ENCODE peak calls at places on chromosomes 12 and 14, in nine cellular contexts. One of them, this sample, is unnamed.

GRCh38 chr12:6958609-6959375 is 7.6 kb downstream of the PTPN6 start:
- DNase-seq in left lung: peak
- DNase-seq in heart right ventricle: peak
- DNase-seq in tibial nerve: no peak
- DNase-seq in substantia nigra: no peak
- DNase-seq in CD8-positive, alpha-beta memory T cell: peak
- DNase-seq in CD4-positive, alpha-beta T cell: peak
- DNase-seq in testis: no peak
- DNase-seq in uterus: no peak
- DNase-seq in this sample: no peak

GRCh38 chr12:14607561-14607960 is 39.9 kb upstream of the PLBD1 start:
- DNase-seq in CD4-positive, alpha-beta T cell: no peak
- DNase-seq in heart right ventricle: no peak
- DNase-seq in uterus: no peak
- DNase-seq in left lung: no peak
- DNase-seq in tibial nerve: no peak
- DNase-seq in CD8-positive, alpha-beta memory T cell: no peak
- DNase-seq in substantia nigra: no peak
- DNase-seq in testis: no peak
- DNase-seq in this sample: no peak

GRCh38 chr12:58247633-58248032 is 306.3 kb downstream of the ATP23 start:
- DNase-seq in substantia nigra: no peak
- DNase-seq in heart right ventricle: no peak
- DNase-seq in left lung: no peak
- DNase-seq in uterus: no peak
- DNase-seq in testis: no peak
- DNase-seq in CD4-positive, alpha-beta T cell: no peak
- DNase-seq in CD8-positive, alpha-beta memory T cell: no peak
- DNase-seq in tibial nerve: no peak
- DNase-seq in this sample: no peak

GRCh38 chr14:83395321-83395720 is 1861.7 kb upstream of the SEL1L start:
- DNase-seq in left lung: no peak
- DNase-seq in CD4-positive, alpha-beta T cell: no peak
- DNase-seq in uterus: no peak
- DNase-seq in CD8-positive, alpha-beta memory T cell: no peak
- DNase-seq in heart right ventricle: no peak
- DNase-seq in testis: no peak
- DNase-seq in tibial nerve: no peak
- DNase-seq in substantia nigra: no peak
- DNase-seq in this sample: no peak

GRCh38 chr14:99131632-99132271 is 140.2 kb downstream of the BCL11B start:
- DNase-seq in heart right ventricle: no peak
- DNase-seq in CD8-positive, alpha-beta memory T cell: no peak
- DNase-seq in CD4-positive, alpha-beta T cell: no peak
- DNase-seq in substantia nigra: no peak
- DNase-seq in uterus: no peak
- DNase-seq in tibial nerve: peak
- DNase-seq in testis: no peak
- DNase-seq in left lung: no peak
- DNase-seq in this sample: no peak

GRCh38 chr12:76866146-76866545 is 12.7 kb downstream of the CSRP2 start:
- DNase-seq in heart right ventricle: no peak
- DNase-seq in CD8-positive, alpha-beta memory T cell: no peak
- DNase-seq in testis: no peak
- DNase-seq in uterus: no peak
- DNase-seq in CD4-positive, alpha-beta T cell: no peak
- DNase-seq in tibial nerve: no peak
- DNase-seq in left lung: no peak
- DNase-seq in substantia nigra: no peak
- DNase-seq in this sample: no peak

GRCh38 chr12:45215419-45216296 is at the start of gene ANO6:
- DNase-seq in CD8-positive, alpha-beta memory T cell: peak
- DNase-seq in CD4-positive, alpha-beta T cell: peak
- DNase-seq in substantia nigra: peak
- DNase-seq in left lung: peak
- DNase-seq in heart right ventricle: peak
- DNase-seq in uterus: peak
- DNase-seq in testis: peak
- DNase-seq in tibial nerve: peak
- DNase-seq in this sample: peak

GRCh38 chr14:89616425-89617141 is 199.6 kb upstream of the FOXN3 start:
- DNase-seq in substantia nigra: no peak
- DNase-seq in CD8-positive, alpha-beta memory T cell: peak
- DNase-seq in left lung: no peak
- DNase-seq in heart right ventricle: no peak
- DNase-seq in CD4-positive, alpha-beta T cell: peak
- DNase-seq in testis: no peak
- DNase-seq in tibial nerve: no peak
- DNase-seq in uterus: no peak
- DNase-seq in this sample: no peak

GRCh38 chr14:75264036-75264435 is 14.6 kb upstream of the FOS start:
- DNase-seq in tibial nerve: no peak
- DNase-seq in CD4-positive, alpha-beta T cell: no peak
- DNase-seq in substantia nigra: no peak
- DNase-seq in CD8-positive, alpha-beta memory T cell: no peak
- DNase-seq in testis: no peak
- DNase-seq in uterus: no peak
- DNase-seq in left lung: no peak
- DNase-seq in heart right ventricle: no peak
- DNase-seq in this sample: no peak

GRCh38 chr12:76568888-76569551 is 9.4 kb upstream of the OSBPL8 start:
- DNase-seq in left lung: no peak
- DNase-seq in heart right ventricle: no peak
- DNase-seq in substantia nigra: no peak
- DNase-seq in CD4-positive, alpha-beta T cell: no peak
- DNase-seq in CD8-positive, alpha-beta memory T cell: no peak
- DNase-seq in uterus: no peak
- DNase-seq in testis: no peak
- DNase-seq in tibial nerve: no peak
- DNase-seq in this sample: no peak

GRCh38 chr12:114434341-114434740 is 28.4 kb upstream of the TBX5 start:
- DNase-seq in uterus: no peak
- DNase-seq in heart right ventricle: no peak
- DNase-seq in substantia nigra: no peak
- DNase-seq in testis: no peak
- DNase-seq in CD8-positive, alpha-beta memory T cell: no peak
- DNase-seq in left lung: no peak
- DNase-seq in tibial nerve: no peak
- DNase-seq in CD4-positive, alpha-beta T cell: no peak
- DNase-seq in this sample: no peak

GRCh38 chr12:60148109-60148508 is 552.3 kb downstream of the SLC16A7 start:
- DNase-seq in testis: no peak
- DNase-seq in substantia nigra: no peak
- DNase-seq in left lung: no peak
- DNase-seq in tibial nerve: no peak
- DNase-seq in CD4-positive, alpha-beta T cell: no peak
- DNase-seq in heart right ventricle: no peak
- DNase-seq in CD8-positive, alpha-beta memory T cell: no peak
- DNase-seq in uterus: no peak
- DNase-seq in this sample: no peak

GRCh38 chr12:68746572-68747180 is 700 bp downstream of the SLC35E3 start:
- DNase-seq in substantia nigra: peak
- DNase-seq in tibial nerve: peak
- DNase-seq in CD8-positive, alpha-beta memory T cell: no peak
- DNase-seq in testis: peak
- DNase-seq in heart right ventricle: peak
- DNase-seq in left lung: peak
- DNase-seq in uterus: peak
- DNase-seq in CD4-positive, alpha-beta T cell: peak
- DNase-seq in this sample: no peak

GRCh38 chr12:613996-614726 is 49.1 kb downstream of the NINJ2 start:
- DNase-seq in left lung: no peak
- DNase-seq in CD4-positive, alpha-beta T cell: peak
- DNase-seq in uterus: no peak
- DNase-seq in substantia nigra: peak
- DNase-seq in tibial nerve: no peak
- DNase-seq in heart right ventricle: no peak
- DNase-seq in testis: peak
- DNase-seq in CD8-positive, alpha-beta memory T cell: peak
- DNase-seq in this sample: peak

GRCh38 chr12:42789808-42790760 is 200.5 kb upstream of the PRICKLE1 start:
- DNase-seq in substantia nigra: no peak
- DNase-seq in CD4-positive, alpha-beta T cell: no peak
- DNase-seq in CD8-positive, alpha-beta memory T cell: no peak
- DNase-seq in tibial nerve: no peak
- DNase-seq in left lung: no peak
- DNase-seq in heart right ventricle: no peak
- DNase-seq in uterus: no peak
- DNase-seq in testis: no peak
- DNase-seq in this sample: no peak

GRCh38 chr12:104604070-104604994 is 147.6 kb downstream of the CHST11 start:
- DNase-seq in CD8-positive, alpha-beta memory T cell: peak
- DNase-seq in uterus: peak
- DNase-seq in heart right ventricle: peak
- DNase-seq in left lung: no peak
- DNase-seq in substantia nigra: no peak
- DNase-seq in testis: peak
- DNase-seq in CD4-positive, alpha-beta T cell: peak
- DNase-seq in tibial nerve: peak
- DNase-seq in this sample: no peak

GRCh38 chr12:47812797-47813490 is 6.8 kb downstream of the HDAC7 start:
- DNase-seq in uterus: peak
- DNase-seq in testis: peak
- DNase-seq in heart right ventricle: peak
- DNase-seq in CD4-positive, alpha-beta T cell: peak
- DNase-seq in tibial nerve: peak
- DNase-seq in CD8-positive, alpha-beta memory T cell: peak
- DNase-seq in substantia nigra: peak
- DNase-seq in left lung: peak
- DNase-seq in this sample: peak

GRCh38 chr14:91048256-91048655 is 12.2 kb downstream of the RPS6KA5 start:
- DNase-seq in uterus: no peak
- DNase-seq in testis: no peak
- DNase-seq in tibial nerve: no peak
- DNase-seq in CD8-positive, alpha-beta memory T cell: no peak
- DNase-seq in left lung: no peak
- DNase-seq in CD4-positive, alpha-beta T cell: no peak
- DNase-seq in heart right ventricle: no peak
- DNase-seq in substantia nigra: no peak
- DNase-seq in this sample: no peak

DNA sequence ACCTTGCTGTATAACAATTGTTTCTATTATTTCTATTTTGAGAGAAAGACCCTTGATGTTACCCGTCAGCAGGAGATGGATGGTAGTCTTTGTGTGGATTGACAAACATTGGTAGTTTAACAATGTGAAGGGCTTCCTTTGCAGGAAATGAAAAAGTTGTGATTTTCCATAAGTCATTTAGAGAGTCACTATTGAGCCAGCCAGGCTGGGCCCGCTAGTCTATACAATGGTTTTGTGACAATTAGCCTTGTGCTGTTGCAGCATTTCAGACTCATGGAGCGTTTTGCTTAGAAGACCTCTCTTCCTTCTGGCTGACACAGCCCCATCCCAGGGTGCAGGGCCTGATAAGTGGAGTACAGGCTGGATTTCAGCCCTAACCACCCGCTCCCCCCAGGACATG is 18.3 kb upstream of the SLC38A2 start:
- DNase-seq in heart right ventricle: no peak
- DNase-seq in CD4-positive, alpha-beta T cell: no peak
- DNase-seq in left lung: no peak
- DNase-seq in uterus: no peak
- DNase-seq in CD8-positive, alpha-beta memory T cell: no peak
- DNase-seq in substantia nigra: no peak
- DNase-seq in testis: no peak
- DNase-seq in tibial nerve: no peak
- DNase-seq in this sample: no peak
- H3K27ac ChIP-seq in heart right ventricle: peak
- H3K27ac ChIP-seq in CD4-positive, alpha-beta T cell: no peak
- H3K27ac ChIP-seq in left lung: peak
- H3K27ac ChIP-seq in uterus: peak
- H3K27ac ChIP-seq in CD8-positive, alpha-beta memory T cell: no peak
- H3K27ac ChIP-seq in substantia nigra: no peak
- H3K27ac ChIP-seq in testis: peak
- H3K27ac ChIP-seq in tibial nerve: peak
- H3K27ac ChIP-seq in this sample: no peak

GRCh38 chr14:102746568-102747438 is 30.4 kb upstream of the TRAF3 start:
- DNase-seq in CD8-positive, alpha-beta memory T cell: no peak
- DNase-seq in substantia nigra: no peak
- DNase-seq in left lung: no peak
- DNase-seq in heart right ventricle: no peak
- DNase-seq in testis: no peak
- DNase-seq in uterus: no peak
- DNase-seq in CD4-positive, alpha-beta T cell: no peak
- DNase-seq in tibial nerve: no peak
- DNase-seq in this sample: no peak
- H3K27ac ChIP-seq in CD8-positive, alpha-beta memory T cell: no peak
- H3K27ac ChIP-seq in substantia nigra: no peak
- H3K27ac ChIP-seq in left lung: no peak
- H3K27ac ChIP-seq in heart right ventricle: no peak
- H3K27ac ChIP-seq in testis: no peak
- H3K27ac ChIP-seq in uterus: no peak
- H3K27ac ChIP-seq in CD4-positive, alpha-beta T cell: no peak
- H3K27ac ChIP-seq in tibial nerve: no peak
- H3K27ac ChIP-seq in this sample: no peak

GRCh38 chr14:69048456-69048855 is 69.4 kb upstream of the ACTN1 start:
- DNase-seq in CD8-positive, alpha-beta memory T cell: no peak
- DNase-seq in CD4-positive, alpha-beta T cell: peak
- DNase-seq in testis: peak
- DNase-seq in left lung: no peak
- DNase-seq in heart right ventricle: no peak
- DNase-seq in substantia nigra: no peak
- DNase-seq in uterus: no peak
- DNase-seq in tibial nerve: no peak
- DNase-seq in this sample: no peak

GRCh38 chr14:69049675-69050074 is 70.6 kb upstream of the ACTN1 start:
- DNase-seq in substantia nigra: no peak
- DNase-seq in testis: peak
- DNase-seq in CD8-positive, alpha-beta memory T cell: no peak
- DNase-seq in tibial nerve: peak
- DNase-seq in CD4-positive, alpha-beta T cell: no peak
- DNase-seq in uterus: peak
- DNase-seq in left lung: no peak
- DNase-seq in heart right ventricle: peak
- DNase-seq in this sample: no peak

GRCh38 chr14:69047255-69047654 is 68.2 kb upstream of the ACTN1 start:
- DNase-seq in CD8-positive, alpha-beta memory T cell: no peak
- DNase-seq in testis: no peak
- DNase-seq in tibial nerve: no peak
- DNase-seq in heart right ventricle: no peak
- DNase-seq in left lung: no peak
- DNase-seq in uterus: no peak
- DNase-seq in CD4-positive, alpha-beta T cell: no peak
- DNase-seq in substantia nigra: no peak
- DNase-seq in this sample: no peak

GRCh38 chr14:69052181-69052601 is 73.1 kb upstream of the ACTN1 start:
- DNase-seq in tibial nerve: no peak
- DNase-seq in CD4-positive, alpha-beta T cell: no peak
- DNase-seq in testis: no peak
- DNase-seq in substantia nigra: no peak
- DNase-seq in uterus: no peak
- DNase-seq in heart right ventricle: no peak
- DNase-seq in left lung: no peak
- DNase-seq in CD8-positive, alpha-beta memory T cell: no peak
- DNase-seq in this sample: no peak

GRCh38 chr14:69050235-69051184 is 71.4 kb upstream of the ACTN1 start:
- DNase-seq in tibial nerve: no peak
- DNase-seq in uterus: no peak
- DNase-seq in heart right ventricle: no peak
- DNase-seq in CD8-positive, alpha-beta memory T cell: no peak
- DNase-seq in CD4-positive, alpha-beta T cell: no peak
- DNase-seq in left lung: no peak
- DNase-seq in substantia nigra: no peak
- DNase-seq in testis: no peak
- DNase-seq in this sample: no peak
- H3K27ac ChIP-seq in tibial nerve: peak
- H3K27ac ChIP-seq in uterus: peak
- H3K27ac ChIP-seq in heart right ventricle: peak
- H3K27ac ChIP-seq in CD8-positive, alpha-beta memory T cell: no peak
- H3K27ac ChIP-seq in CD4-positive, alpha-beta T cell: no peak
- H3K27ac ChIP-seq in left lung: peak
- H3K27ac ChIP-seq in substantia nigra: no peak
- H3K27ac ChIP-seq in testis: peak
- H3K27ac ChIP-seq in this sample: no peak

GRCh38 chr12:51021694-51022093 is 4.5 kb downstream of the SLC11A2 start:
- DNase-seq in CD4-positive, alpha-beta T cell: no peak
- DNase-seq in testis: no peak
- DNase-seq in tibial nerve: no peak
- DNase-seq in heart right ventricle: no peak
- DNase-seq in uterus: no peak
- DNase-seq in substantia nigra: no peak
- DNase-seq in left lung: no peak
- DNase-seq in CD8-positive, alpha-beta memory T cell: no peak
- DNase-seq in this sample: no peak
- H3K27ac ChIP-seq in CD4-positive, alpha-beta T cell: no peak
- H3K27ac ChIP-seq in testis: peak
- H3K27ac ChIP-seq in tibial nerve: peak
- H3K27ac ChIP-seq in heart right ventricle: no peak
- H3K27ac ChIP-seq in uterus: no peak
- H3K27ac ChIP-seq in substantia nigra: peak
- H3K27ac ChIP-seq in left lung: peak
- H3K27ac ChIP-seq in CD8-positive, alpha-beta memory T cell: peak
- H3K27ac ChIP-seq in this sample: peak